ENCODE peak calls at places on chromosomes 4 and X, in five cellular contexts. R, T, O, K and B are unnamed samples.

GRCh38 chr4:94758141-94758699 is 465 bp downstream of the BMPR1B start:
- DNase-seq in R (peak; percentile 42), T (peak; percentile 81), O (peak; percentile 26), K (no peak), B (peak; percentile 47)

GRCh38 chr4:27006247-27006603 is 145.6 kb downstream of the STIM2 start:
- DNase-seq in R (no peak), T (no peak), O (no peak), K (no peak), B (no peak)

GRCh38 chr4:109631709-109632108 is 71.5 kb downstream of the CASP6 start:
- DNase-seq in R (no peak), T (peak; percentile 47), O (peak; percentile 18), K (no peak), B (no peak)

GRCh38 chr4:97589481-97590196 is 553.6 kb downstream of the STPG2 start:
- DNase-seq in R (no peak), T (no peak), O (no peak), K (no peak), B (peak; percentile 52)

GRCh38 chrX:30504309-30504708 is 73.3 kb downstream of the TASL start:
- DNase-seq in R (peak; percentile 30), T (no peak), O (peak; percentile 42), K (no peak), B (no peak)

GRCh38 chr4:146379744-146380143 is 142.0 kb downstream of the SLC10A7 start:
- DNase-seq in R (no peak), T (no peak), O (peak; percentile 9), K (no peak), B (peak; percentile 61)

GRCh38 chr4:153248641-153249198 is 44.5 kb downstream of the TRIM2 start:
- DNase-seq in R (no peak), T (peak; percentile 61), O (no peak), K (no peak), B (no peak)

GRCh38 chr4:78058591-78059523 is 1.7 kb downstream of the FRAS1 start:
- DNase-seq in R (peak; percentile 65), T (peak; percentile 72), O (peak; percentile 36), K (peak; percentile 21), B (peak; percentile 17)

GRCh38 chr4:37858877-37859276 is 32.0 kb upstream of the TBC1D1 start:
- DNase-seq in R (no peak), T (no peak), O (no peak), K (no peak), B (no peak)

GRCh38 chr4:6527259-6527658 is 47.7 kb upstream of the MAN2B2 start:
- DNase-seq in R (no peak), T (no peak), O (no peak), K (no peak), B (no peak)

GRCh38 chrX:54492340-54492739 is 3.7 kb downstream of the FGD1 start:
- DNase-seq in R (no peak), T (peak; percentile 34), O (peak; percentile 41), K (no peak), B (no peak)

GRCh38 chrX:70132877-70133302 is 357 bp upstream of the IGBP1 start:
- DNase-seq in R (no peak), T (no peak), O (no peak), K (no peak), B (no peak)

GRCh38 chrX:51614353-51614752 is 4.4 kb downstream of the CENPVL3 start:
- DNase-seq in R (no peak), T (peak; percentile 26), O (peak; percentile 43), K (no peak), B (peak; percentile 67)

GRCh38 chrX:97787849-97788248 is 904.1 kb downstream of the RPA4 start:
- DNase-seq in R (no peak), T (no peak), O (no peak), K (no peak), B (no peak)

GRCh38 chr4:14513471-14513870 is 488.8 kb upstream of the CPEB2 start:
- DNase-seq in R (no peak), T (no peak), O (no peak), K (no peak), B (no peak)

GRCh38 chrX:48466696-48467095 is 3.4 kb downstream of the SLC38A5 start:
- DNase-seq in R (no peak), T (peak; percentile 35), O (no peak), K (no peak), B (no peak)

GRCh38 chrX:48480142-48480541 is 4.1 kb downstream of the FTSJ1 start:
- DNase-seq in R (no peak), T (no peak), O (no peak), K (no peak), B (no peak)

GRCh38 chr4:87005369-87005689 is 70.5 kb downstream of the AFF1 start:
- DNase-seq in R (no peak), T (no peak), O (no peak), K (no peak), B (no peak)

GRCh38 chr4:92050875-92051274 is 252.9 kb upstream of the GRID2 start:
- DNase-seq in R (no peak), T (no peak), O (no peak), K (no peak), B (peak; percentile 24)

GRCh38 chrX:28802625-28803024 is 215.4 kb downstream of the IL1RAPL1 start:
- DNase-seq in R (no peak), T (no peak), O (no peak), K (no peak), B (no peak)

GRCh38 chr4:47945930-47946726 is 31.7 kb upstream of the NFXL1 start:
- DNase-seq in R (no peak), T (no peak), O (no peak), K (no peak), B (peak; percentile 61)

GRCh38 chrX:93637591-93637990 is 35.8 kb downstream of the NAP1L3 start:
- DNase-seq in R (no peak), T (peak; percentile 51), O (no peak), K (peak; percentile 5), B (no peak)

GRCh38 chrX:37350034-37350365 is 836 bp downstream of the PRRG1 start:
- DNase-seq in R (no peak), T (no peak), O (peak; percentile 43), K (no peak), B (no peak)

GRCh38 chrX:56978172-56978571 is 17.2 kb downstream of the SPIN3 start:
- DNase-seq in R (no peak), T (peak; percentile 35), O (peak; percentile 30), K (no peak), B (peak; percentile 39)

GRCh38 chrX:9258346-9259104 is 206.3 kb upstream of the TBL1X start:
- DNase-seq in R (no peak), T (no peak), O (no peak), K (no peak), B (no peak)

GRCh38 chr4:89657931-89658700 is 178.8 kb downstream of the SNCA start:
- DNase-seq in R (no peak), T (no peak), O (peak; percentile 54), K (no peak), B (no peak)

GRCh38 chr4:182454440-182455013 is 211.3 kb downstream of the TENM3 start:
- DNase-seq in R (no peak), T (no peak), O (no peak), K (no peak), B (no peak)

DNA sequence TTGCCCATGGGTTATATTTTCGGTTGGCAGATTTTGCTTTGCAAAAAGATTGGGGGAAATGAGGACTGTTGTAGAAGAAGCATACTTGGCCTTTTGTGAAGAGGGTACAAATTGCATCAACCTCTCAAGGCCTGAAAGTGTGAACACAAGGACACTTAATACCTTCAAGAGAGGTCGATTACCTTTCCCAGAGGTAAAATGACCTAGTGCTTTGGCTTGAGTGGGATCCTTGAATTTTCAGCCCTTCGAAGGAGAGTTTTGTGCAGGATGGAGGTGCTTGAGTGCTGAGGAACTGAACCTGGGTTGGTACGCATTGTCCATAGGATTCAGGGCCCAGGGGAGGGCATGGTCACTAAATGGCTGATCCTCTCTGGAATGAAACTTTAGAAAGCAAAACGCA is 27.6 kb upstream of the NKAP start:
- DNase-seq in R (no peak), T (no peak), O (no peak), K (no peak), B (no peak)
- H2BK12ac ChIP-seq in R (no peak overlapping the region), T (no peak overlapping the region), O (no peak overlapping the region), K (no peak overlapping the region), B (no peak overlapping the region)

GRCh38 chr4:65798498-65799127 is 128.3 kb upstream of the EPHA5 start:
- DNase-seq in R (no peak), T (no peak), O (peak; percentile 3), K (no peak), B (no peak)

DNA sequence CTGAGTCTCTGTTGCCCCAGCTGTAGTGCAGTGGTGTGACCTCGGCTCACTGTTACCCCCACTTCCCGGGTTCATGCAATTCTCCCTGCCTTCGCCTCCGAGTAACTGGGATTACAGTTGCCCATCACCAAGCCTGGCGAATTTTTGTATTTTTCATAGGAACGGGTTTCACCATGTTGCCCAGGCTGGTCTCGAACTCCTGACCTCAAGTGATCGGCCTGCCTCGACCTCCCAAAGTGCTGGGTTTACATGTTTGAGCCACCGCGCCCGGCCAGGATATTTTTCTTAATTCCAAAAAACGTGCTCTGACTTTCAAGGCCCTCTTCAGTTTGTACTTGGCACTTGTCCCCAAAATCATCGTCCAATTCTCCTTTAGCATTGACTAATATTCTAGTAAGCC is 129.2 kb upstream of the EPHA5 start:
- DNase-seq in R (no peak), T (no peak), O (no peak), K (no peak), B (no peak)
- H3K27ac ChIP-seq in R (no peak overlapping the region), T (no peak overlapping the region), O (no peak overlapping the region), K (no peak overlapping the region), B (no peak overlapping the region)

GRCh38 chrX:113545040-113545439 is 704.4 kb upstream of the AMOT start:
- DNase-seq in R (no peak), T (no peak), O (no peak), K (no peak), B (no peak)
- H2BK12ac ChIP-seq in R (no peak overlapping the region), T (no peak overlapping the region), O (no peak overlapping the region), K (no peak overlapping the region), B (no peak overlapping the region)

GRCh38 chr4:113006632-113007031 is 42.8 kb upstream of the ANK2 start:
- DNase-seq in R (no peak), T (no peak), O (no peak), K (no peak), B (no peak)

GRCh38 chr4:113008726-113009125 is 40.7 kb upstream of the ANK2 start:
- DNase-seq in R (no peak), T (no peak), O (no peak), K (no peak), B (no peak)

GRCh38 chr4:113004655-113005054 is 44.8 kb upstream of the ANK2 start:
- DNase-seq in R (no peak), T (no peak), O (no peak), K (no peak), B (no peak)

DNA sequence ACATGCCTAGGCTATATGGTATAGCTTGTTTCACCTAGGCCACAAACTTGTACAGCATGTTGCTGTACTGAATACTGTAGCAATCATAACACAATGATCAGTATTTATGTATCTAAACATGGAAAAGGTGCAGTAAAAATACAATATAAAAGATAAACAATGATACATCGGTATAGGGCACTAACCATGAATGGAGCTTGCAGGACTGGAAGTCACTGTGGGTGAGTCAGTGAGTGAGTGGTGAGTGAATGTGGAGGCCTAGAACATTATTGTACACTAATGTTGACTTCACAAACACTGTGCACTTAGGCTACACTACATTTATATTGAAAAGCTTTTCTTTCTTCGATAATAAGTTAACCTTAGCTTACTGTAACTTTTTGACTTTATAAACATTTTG is 45.6 kb upstream of the ANK2 start:
- DNase-seq in R (no peak), T (no peak), O (no peak), K (no peak), B (no peak)
- H3K27ac ChIP-seq in R (no peak overlapping the region), T (no peak overlapping the region), O (no peak overlapping the region), K (no peak overlapping the region), B (no peak overlapping the region)